ENCODE peak calls at places on chromosomes 2 and 18, in four cellular contexts. K is IMR-90, A is K562, R is H1. G is an unnamed sample.

GRCh38 chr18:3623769-3624545 is 174.0 kb downstream of the TGIF1 start:
- DNase-seq in K (peak; percentile 98), A (peak; percentile 86), R (peak; percentile 65), G (no peak)

GRCh38 chr18:59885579-59886163 is 14.1 kb upstream of the PMAIP1 start:
- DNase-seq in K (peak; percentile 92), A (no peak), R (no peak), G (peak; percentile 78)

GRCh38 chr18:36850527-36851201 is 21.7 kb downstream of the KIAA1328 start:
- DNase-seq in K (peak; percentile 96), A (no peak), R (no peak), G (no peak)

GRCh38 chr2:179592167-179592936 is 269.1 kb downstream of the ZNF385B start:
- DNase-seq in K (peak; percentile 90), A (no peak), R (no peak), G (no peak)

GRCh38 chr2:221262651-221263050 is 309.5 kb downstream of the EPHA4 start:
- DNase-seq in K (no peak), A (no peak), R (no peak), G (no peak)

GRCh38 chr2:167862787-167863186 is 384.6 kb downstream of the STK39 start:
- DNase-seq in K (peak; percentile 28), A (no peak), R (no peak), G (peak; percentile 15)

GRCh38 chr2:39593439-39594393 is 72.0 kb upstream of the TMEM178A start:
- DNase-seq in K (peak; percentile 88), A (no peak), R (no peak), G (no peak)

GRCh38 chr2:40341198-40341597 is 110.7 kb downstream of the SLC8A1 start:
- DNase-seq in K (peak; percentile 59), A (no peak), R (no peak), G (no peak)

GRCh38 chr18:68267583-68267982 is 447.3 kb downstream of the TMX3 start:
- DNase-seq in K (peak; percentile 90), A (no peak), R (no peak), G (no peak)

DNA sequence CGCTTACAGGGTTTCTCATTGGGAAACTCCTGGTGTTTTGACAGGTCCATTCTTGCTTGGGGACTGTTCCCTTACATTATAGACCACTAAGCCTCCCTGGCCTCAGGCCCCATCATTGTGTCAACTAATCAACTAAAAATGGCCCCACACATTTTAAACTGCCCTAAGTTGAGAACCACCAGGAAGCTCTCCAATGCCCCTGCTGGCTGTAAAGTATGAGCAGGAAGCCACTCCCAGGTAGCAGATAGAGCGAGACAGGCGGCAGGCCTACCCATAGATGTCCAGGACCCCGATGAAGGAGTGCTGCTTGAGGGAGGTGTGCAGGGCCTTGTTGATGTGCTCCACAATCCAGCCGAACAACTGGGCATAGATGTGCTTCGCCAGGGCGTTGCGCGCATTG is 160.7 kb upstream of the ACAA2 start:
- DNase-seq in K (no peak), A (no peak), R (no peak), G (no peak)
- TF ChIP-seq CHD1 in K (no peak), A (no peak), R (no peak), G (no peak)

GRCh38 chr2:71798266-71799012 is 345.1 kb downstream of the DYSF start:
- DNase-seq in K (peak; percentile 10), A (peak; percentile 87), R (peak; percentile 83), G (no peak)
- TF ChIP-seq CHD1 in K (no peak), A (no peak), R (no peak), G (no peak)

GRCh38 chr2:150811259-150811912 is 323.9 kb upstream of the RND3 start:
- DNase-seq in K (peak; percentile 50), A (no peak), R (no peak), G (no peak)
- TF ChIP-seq CHD1 in K (no peak), A (no peak), R (no peak), G (no peak)

GRCh38 chr18:24112464-24112863 is 26.4 kb upstream of the CABYR start:
- DNase-seq in K (no peak), A (no peak), R (no peak), G (no peak)

GRCh38 chr18:24114924-24115549 is 23.8 kb upstream of the CABYR start:
- DNase-seq in K (peak; percentile 4), A (no peak), R (no peak), G (no peak)

GRCh38 chr18:24115628-24116027 is 23.2 kb upstream of the CABYR start:
- DNase-seq in K (no peak), A (no peak), R (no peak), G (no peak)

GRCh38 chr18:24111936-24112335 is 26.9 kb upstream of the CABYR start:
- DNase-seq in K (no peak), A (no peak), R (no peak), G (no peak)

GRCh38 chr18:24112874-24113615 is 25.8 kb upstream of the CABYR start:
- DNase-seq in K (peak; percentile 69), A (no peak), R (no peak), G (no peak)
- TF ChIP-seq CHD1 in K (no peak), A (no peak), R (no peak), G (no peak)

DNA sequence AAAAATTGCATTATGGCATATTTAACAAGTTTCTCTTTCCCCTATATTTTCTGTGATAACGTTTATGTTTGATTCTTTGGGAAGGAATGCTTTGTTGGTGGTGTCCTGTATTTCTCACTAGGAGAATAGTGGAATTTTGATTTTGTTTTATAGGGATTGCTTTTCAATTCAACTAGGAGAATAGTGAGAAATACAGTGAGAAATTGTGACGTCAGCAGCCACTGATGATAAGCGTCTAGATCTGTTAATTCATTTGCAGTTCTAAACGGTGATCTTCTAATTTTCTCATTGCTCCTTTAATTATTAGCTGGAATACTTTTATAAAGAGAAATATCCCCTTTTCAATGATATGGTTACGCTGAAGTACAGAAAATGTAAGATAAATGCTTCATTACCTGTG is 44.7 kb upstream of the AAK1 start:
- DNase-seq in K (no peak), A (no peak), R (no peak), G (no peak)
- TF ChIP-seq CHD1 in K (no peak), A (no peak), R (no peak), G (no peak)

GRCh38 chr2:109345653-109346165 is 216.7 kb downstream of the SH3RF3 start:
- DNase-seq in K (no peak), A (no peak), R (no peak), G (no peak)
- TF ChIP-seq CHD1 in K (no peak), A (no peak), R (no peak), G (no peak)

DNA sequence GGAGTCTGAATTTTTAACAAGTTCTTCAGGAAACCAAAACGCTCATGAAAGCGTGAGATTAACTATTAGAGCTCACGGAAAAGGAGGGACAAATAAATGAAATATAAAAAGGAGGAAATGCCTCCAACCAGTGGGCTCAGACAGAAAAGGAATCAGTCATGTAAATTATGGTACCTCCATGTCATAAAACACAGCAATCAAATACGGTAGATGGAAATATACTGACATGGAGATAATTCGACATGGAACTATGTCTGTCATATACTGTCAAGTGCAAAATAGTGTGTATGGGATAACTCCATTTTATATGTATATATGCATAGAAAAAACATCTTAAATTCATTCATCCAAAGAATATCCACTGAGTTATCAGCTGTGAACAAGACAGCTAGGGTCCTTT is 25.9 kb upstream of the CTLA4 start:
- DNase-seq in K (no peak), A (no peak), R (no peak), G (no peak)
- TF ChIP-seq CHD1 in K (no peak), A (no peak), R (no peak), G (no peak)

GRCh38 chr2:58769494-58770239 is 528.5 kb upstream of the FANCL start:
- DNase-seq in K (no peak), A (no peak), R (no peak), G (no peak)
- TF ChIP-seq CHD1 in K (no peak), A (no peak), R (no peak), G (no peak)

GRCh38 chr2:162011718-162012564 is 62.1 kb downstream of the DPP4 start:
- DNase-seq in K (no peak), A (no peak), R (no peak), G (no peak)
- TF ChIP-seq CHD1 in K (no peak), A (no peak), R (no peak), G (no peak)

DNA sequence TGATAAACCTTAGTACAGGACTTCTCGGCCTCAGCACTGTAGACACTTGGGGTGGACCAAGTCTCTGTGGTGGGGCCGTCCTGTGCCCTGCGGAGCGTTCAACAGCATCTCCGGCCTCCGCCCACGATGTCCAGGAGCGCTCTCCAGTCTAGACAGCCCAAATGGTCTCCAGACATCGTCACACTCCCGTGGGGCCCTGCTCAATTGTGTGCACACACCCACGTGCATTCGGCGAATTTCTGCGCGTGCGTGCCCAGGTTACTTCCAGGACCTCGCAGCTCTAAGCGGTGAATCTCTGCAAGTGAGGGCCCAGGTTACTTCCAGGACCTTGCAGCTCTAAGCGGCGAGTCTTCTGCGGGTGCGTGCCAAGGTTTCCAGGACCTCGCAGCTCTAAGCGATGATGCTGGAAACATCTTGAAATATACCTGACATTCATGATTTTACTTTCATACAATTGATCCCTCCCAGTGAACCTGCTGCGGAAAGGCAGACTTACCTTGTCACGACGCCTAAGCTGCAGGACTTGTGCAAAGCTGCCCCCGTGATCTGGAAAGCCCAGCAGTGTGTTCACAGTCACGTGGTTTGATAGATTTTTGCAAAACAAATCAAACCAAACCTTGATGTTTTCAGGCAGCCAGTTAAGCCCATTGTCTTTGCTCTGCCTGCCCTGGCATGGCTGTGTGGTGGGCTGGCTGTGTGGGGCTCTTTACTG is 16.1 kb upstream of the OTOS start:
- DNase-seq in K (no peak), A (no peak), R (no peak), G (no peak)
- TF ChIP-seq CHD1 in K (no peak), A (no peak), R (no peak), G (no peak)